ENCODE peak calls at places on chromosome X, in four cellular contexts. One of them, this sample, is unnamed.

GRCh38 chrX:23436875-23437274 is 102.2 kb downstream of the PTCHD1 start:
- DNase-seq in kidney: no peak
- DNase-seq in colonic mucosa: no peak
- DNase-seq in GM23248: no peak
- DNase-seq in this sample: no peak

GRCh38 chrX:39577976-39578962 is 519.5 kb downstream of the BCOR start:
- DNase-seq in GM23248: peak; percentile 4
- DNase-seq in colonic mucosa: peak; percentile 23
- DNase-seq in kidney: peak; percentile 80
- DNase-seq in this sample: peak; percentile 21

GRCh38 chrX:276588-277171 is 4.5 kb upstream of the PLCXD1 start:
- DNase-seq in kidney: peak; percentile 77
- DNase-seq in colonic mucosa: peak; percentile 34
- DNase-seq in GM23248: peak; percentile 90
- DNase-seq in this sample: peak; percentile 75

GRCh38 chrX:16882702-16883486 is 12.7 kb upstream of the RBBP7 start:
- DNase-seq in GM23248: peak; percentile 66
- DNase-seq in colonic mucosa: peak; percentile 82
- DNase-seq in kidney: peak; percentile 79
- DNase-seq in this sample: peak; percentile 83

GRCh38 chrX:130158311-130158710 is 7.3 kb downstream of the AIFM1 start:
- DNase-seq in kidney: no peak
- DNase-seq in GM23248: no peak
- DNase-seq in colonic mucosa: no peak
- DNase-seq in this sample: no peak

GRCh38 chrX:78455901-78456300 is 128.5 kb upstream of the CYSLTR1 start:
- DNase-seq in GM23248: peak; percentile 39
- DNase-seq in kidney: no peak
- DNase-seq in colonic mucosa: no peak
- DNase-seq in this sample: no peak

GRCh38 chrX:69501433-69501832 is 2.7 kb upstream of the NALF2 start:
- DNase-seq in kidney: no peak
- DNase-seq in GM23248: no peak
- DNase-seq in colonic mucosa: no peak
- DNase-seq in this sample: no peak

GRCh38 chrX:46256875-46257274 is 288.3 kb downstream of the ZNF674 start:
- DNase-seq in GM23248: no peak
- DNase-seq in colonic mucosa: no peak
- DNase-seq in kidney: no peak
- DNase-seq in this sample: no peak

GRCh38 chrX:16870861-16871584 is 861 bp upstream of the RBBP7 start:
- DNase-seq in colonic mucosa: peak; percentile 27
- DNase-seq in GM23248: peak; percentile 31
- DNase-seq in kidney: peak; percentile 88
- DNase-seq in this sample: peak; percentile 52

GRCh38 chrX:39125834-39126233 is 324.6 kb downstream of the MID1IP1 start:
- DNase-seq in GM23248: no peak
- DNase-seq in colonic mucosa: no peak
- DNase-seq in kidney: no peak
- DNase-seq in this sample: no peak

GRCh38 chrX:11758400-11759171 is 549 bp downstream of the MSL3 start:
- DNase-seq in GM23248: peak; percentile 89
- DNase-seq in colonic mucosa: peak; percentile 85
- DNase-seq in kidney: peak; percentile 96
- DNase-seq in this sample: peak; percentile 92

GRCh38 chrX:11757397-11757728 is 674 bp upstream of the MSL3 start:
- DNase-seq in GM23248: no peak
- DNase-seq in kidney: no peak
- DNase-seq in colonic mucosa: no peak
- DNase-seq in this sample: no peak

GRCh38 chrX:11759461-11760311 is 1.6 kb downstream of the MSL3 start:
- DNase-seq in kidney: peak; percentile 79
- DNase-seq in GM23248: peak; percentile 93
- DNase-seq in colonic mucosa: peak; percentile 85
- DNase-seq in this sample: peak; percentile 93

GRCh38 chrX:11757729-11758399 is at the start of gene MSL3:
- DNase-seq in colonic mucosa: peak; percentile 34
- DNase-seq in GM23248: peak; percentile 86
- DNase-seq in kidney: peak; percentile 87
- DNase-seq in this sample: peak; percentile 79

DNA sequence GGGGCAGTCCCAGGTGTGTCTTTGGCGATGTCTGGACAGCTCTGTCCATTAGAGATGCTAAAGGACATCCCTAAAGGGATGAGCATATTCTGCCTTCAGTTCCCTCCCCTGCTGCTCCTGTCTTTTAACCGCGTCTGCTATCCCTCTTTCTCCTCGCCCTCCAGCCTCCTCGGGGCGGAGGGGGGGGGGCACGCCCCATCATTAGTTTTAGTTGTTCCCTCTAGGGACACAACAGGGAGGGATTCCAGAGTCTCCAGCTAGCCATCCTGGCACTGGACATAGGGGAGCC is 1.1 kb downstream of the MSL3 start:
- DNase-seq in GM23248: no peak
- DNase-seq in colonic mucosa: no peak
- DNase-seq in kidney: no peak
- DNase-seq in this sample: no peak
- H3K9ac ChIP-seq in GM23248: peak overlapping the region; percentile 99
- H3K9ac ChIP-seq in colonic mucosa: peak overlapping the region; percentile 57
- H3K9ac ChIP-seq in kidney: no peak overlapping the region
- H3K9ac ChIP-seq in this sample: peak overlapping the region; percentile 89

DNA sequence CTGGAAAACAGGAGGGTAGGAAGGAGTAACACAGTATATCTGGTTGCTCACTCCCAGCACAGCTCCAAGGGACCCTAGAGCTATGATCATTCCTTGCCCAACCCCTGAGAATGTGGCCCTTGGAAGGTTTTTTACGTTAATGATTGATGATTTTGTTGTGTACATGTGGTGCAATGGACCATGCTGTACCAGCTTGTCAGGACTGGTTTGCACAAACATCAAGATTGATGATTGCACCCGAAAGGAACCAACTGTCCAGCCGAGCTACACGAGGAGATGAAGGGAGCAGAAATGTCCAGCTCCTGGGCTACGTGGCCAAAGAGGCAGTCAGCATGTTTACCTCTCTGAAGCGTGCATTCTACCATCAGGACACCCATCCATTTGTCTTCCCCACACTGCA is 83.2 kb upstream of the USP9X start:
- DNase-seq in GM23248: no peak
- DNase-seq in colonic mucosa: no peak
- DNase-seq in kidney: no peak
- DNase-seq in this sample: no peak
- H3K4me3 ChIP-seq in GM23248: no peak overlapping the region
- H3K4me3 ChIP-seq in colonic mucosa: no peak overlapping the region
- H3K4me3 ChIP-seq in kidney: no peak overlapping the region
- H3K4me3 ChIP-seq in this sample: no peak overlapping the region

GRCh38 chrX:10381218-10381617 is 224.4 kb downstream of the CLCN4 start:
- DNase-seq in kidney: no peak
- DNase-seq in colonic mucosa: no peak
- DNase-seq in GM23248: no peak
- DNase-seq in this sample: no peak

GRCh38 chrX:10379848-10380247 is 223.1 kb downstream of the CLCN4 start:
- DNase-seq in kidney: no peak
- DNase-seq in GM23248: no peak
- DNase-seq in colonic mucosa: no peak
- DNase-seq in this sample: no peak

GRCh38 chrX:10377427-10377826 is 220.7 kb downstream of the CLCN4 start:
- DNase-seq in GM23248: no peak
- DNase-seq in colonic mucosa: no peak
- DNase-seq in kidney: no peak
- DNase-seq in this sample: no peak
- H3K9me3 ChIP-seq in GM23248: no peaks in the 10 kb centered on the region
- H3K9me3 ChIP-seq in colonic mucosa: no peaks in the 10 kb centered on the region
- H3K9me3 ChIP-seq in kidney: no peaks in the 10 kb centered on the region
- H3K9me3 ChIP-seq in this sample: peaks cover 32% of the 10 kb centered on the region

DNA sequence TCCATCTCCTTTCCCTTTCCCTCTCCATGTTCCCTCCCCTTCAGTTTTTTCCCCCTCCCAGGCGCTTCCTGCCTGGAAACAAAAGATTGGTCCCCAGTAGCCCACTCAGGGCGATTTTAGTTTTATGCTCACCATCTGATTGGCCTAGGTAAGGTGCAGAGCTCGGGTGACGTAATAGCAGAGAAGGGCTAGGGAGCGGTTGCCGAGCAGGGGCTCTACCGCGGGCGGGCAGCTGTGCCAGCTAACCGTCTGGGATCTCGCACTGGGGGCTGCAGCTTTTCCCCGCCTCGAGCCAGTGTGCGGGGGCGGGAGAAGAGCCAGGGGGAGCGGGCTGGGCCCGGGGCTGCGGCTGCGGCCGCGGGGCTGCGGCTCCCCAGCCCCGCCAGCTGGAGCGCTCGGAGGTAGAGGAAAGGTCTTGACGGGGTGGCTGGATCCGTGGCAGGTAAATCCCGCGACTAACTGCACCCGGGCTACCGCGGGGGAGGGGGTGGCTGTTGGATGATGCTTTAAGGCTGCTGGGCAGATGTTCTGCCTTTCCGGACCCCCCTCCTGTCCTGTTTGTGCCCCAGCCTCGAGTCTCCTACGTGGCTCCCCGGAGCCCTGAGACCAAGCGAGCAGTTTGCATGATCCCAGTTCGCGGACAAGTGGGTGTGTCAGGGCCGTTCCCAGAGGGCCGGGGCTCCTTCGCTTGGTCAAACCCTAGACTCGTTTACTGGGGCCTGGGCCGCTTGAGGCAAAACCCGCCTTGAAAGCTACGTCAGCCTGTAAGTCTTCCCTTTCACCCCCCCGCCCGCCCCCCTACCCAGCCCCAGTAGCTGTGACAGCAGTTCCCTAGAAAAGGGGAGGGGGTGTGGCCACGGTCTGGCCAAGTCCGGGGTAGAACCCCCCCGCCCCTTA is at the start of gene PAK3:
- DNase-seq in GM23248: peak; percentile 15
- DNase-seq in colonic mucosa: peak; percentile 22
- DNase-seq in kidney: peak; percentile 69
- DNase-seq in this sample: peak; percentile 64
- H3K9ac ChIP-seq in GM23248: no peak within 1 kb of the TSS
- H3K9ac ChIP-seq in colonic mucosa: no peak within 1 kb of the TSS
- H3K9ac ChIP-seq in kidney: no peak within 1 kb of the TSS
- H3K9ac ChIP-seq in this sample: no peak within 1 kb of the TSS

GRCh38 chrX:119990995-119991787 is 47.6 kb upstream of the NKAP start:
- DNase-seq in kidney: no peak
- DNase-seq in GM23248: no peak
- DNase-seq in colonic mucosa: no peak
- DNase-seq in this sample: no peak
- H3K4me3 ChIP-seq in kidney: no peak overlapping the region
- H3K4me3 ChIP-seq in GM23248: no peak overlapping the region
- H3K4me3 ChIP-seq in colonic mucosa: peak overlapping the region; percentile 14
- H3K4me3 ChIP-seq in this sample: peak overlapping the region; percentile 11

This sample was measured in adipocyte.